ENCODE peak calls at places on chromosomes 4 and X, in five cellular contexts. F is A549, R is HepG2, M is K562, Z is H1. G is an unnamed sample.

GRCh38 chr4:81343046-81343445 is 128.0 kb upstream of the PRKG2 start:
- DNase-seq in F (no peak), M (no peak), Z (no peak), R (no peak), G (no peak)

GRCh38 chrX:74419861-74420193 is 1.5 kb upstream of the SLC16A2 start:
- DNase-seq in Z (no peak), M (no peak), R (no peak), F (no peak), G (no peak)

GRCh38 chr4:177016541-177017141 is 223.9 kb upstream of the VEGFC start:
- DNase-seq in F (no peak), Z (no peak), R (no peak), M (no peak), G (peak)

GRCh38 chrX:131763674-131764073 is 219.8 kb downstream of the OR13H1 start:
- DNase-seq in Z (no peak), R (no peak), M (no peak), F (peak), G (peak)

GRCh38 chrX:132092439-132093065 is 35.3 kb downstream of the FRMD7 start:
- DNase-seq in F (peak), Z (peak), R (peak), M (peak), G (peak)

GRCh38 chr4:25454491-25454890 is 77.4 kb downstream of the ANAPC4 start:
- DNase-seq in M (no peak), R (no peak), Z (no peak), F (no peak), G (no peak)

GRCh38 chr4:83639849-83640493 is 104.1 kb downstream of the GPAT3 start:
- DNase-seq in Z (no peak), M (peak), R (peak), F (peak), G (peak)

GRCh38 chr4:16588170-16588569 is 310.3 kb downstream of the LDB2 start:
- DNase-seq in Z (no peak), F (no peak), M (no peak), R (no peak), G (no peak)

GRCh38 chr4:185587444-185588161 is 52.3 kb upstream of the PDLIM3 start:
- DNase-seq in F (no peak), M (no peak), Z (no peak), R (no peak), G (peak)

GRCh38 chr4:651884-652642 is 22.0 kb downstream of the ATP5ME start:
- DNase-seq in R (no peak), Z (no peak), F (no peak), M (no peak), G (no peak)

GRCh38 chr4:20273793-20274192 is 22.1 kb downstream of the SLIT2 start:
- DNase-seq in F (no peak), R (no peak), M (no peak), Z (no peak), G (no peak)

GRCh38 chrX:102712216-102712966 is at the start of gene GPRASP2:
- DNase-seq in F (no peak), Z (no peak), M (peak), R (no peak), G (no peak)

GRCh38 chr4:25619601-25620000 is 36.0 kb upstream of the SLC34A2 start:
- DNase-seq in M (no peak), R (no peak), F (no peak), Z (no peak), G (no peak)

GRCh38 chr4:100870940-100871772 is 353.3 kb upstream of the EMCN start:
- DNase-seq in Z (no peak), M (no peak), R (no peak), F (no peak), G (no peak)

GRCh38 chr4:75912968-75913367 is 10.7 kb upstream of the PPEF2 start:
- DNase-seq in R (no peak), M (no peak), Z (no peak), F (no peak), G (no peak)

GRCh38 chr4:75919914-75920313 is 17.7 kb upstream of the PPEF2 start:
- DNase-seq in R (no peak), M (no peak), F (no peak), Z (no peak), G (peak)

GRCh38 chr4:75920327-75920726 is 18.1 kb upstream of the PPEF2 start:
- DNase-seq in R (no peak), F (no peak), M (no peak), Z (no peak), G (no peak)

GRCh38 chr4:75921910-75922309 is 18.9 kb downstream of the NAAA start:
- DNase-seq in M (no peak), R (no peak), F (no peak), Z (no peak), G (no peak)

GRCh38 chr4:75916091-75916661 is 13.9 kb upstream of the PPEF2 start:
- DNase-seq in F (peak), M (peak), R (peak), Z (no peak), G (peak)
- TF ChIP-seq MAFK in F (no peak), M (no peak), R (no peak), Z (no peak), G (no peak)

GRCh38 chrX:40108084-40108958 is 10.6 kb upstream of the BCOR start:
- DNase-seq in R (peak), Z (no peak), M (no peak), F (peak), G (no peak)
- TF ChIP-seq MAFK in R (no peak), Z (no peak), M (no peak), F (no peak), G (no peak)

GRCh38 chr4:2393353-2394270 is 24.8 kb downstream of the ZFYVE28 start:
- DNase-seq in F (no peak), R (peak), Z (no peak), M (peak), G (no peak)
- TF ChIP-seq MAFK in F (no peak), R (no peak), Z (no peak), M (no peak), G (no peak)

GRCh38 chrX:150459168-150459567 is 96.1 kb downstream of the MAMLD1 start:
- DNase-seq in R (no peak), M (no peak), Z (no peak), F (no peak), G (no peak)
- TF ChIP-seq MAFK in R (no peak), M (no peak), Z (no peak), F (no peak), G (no peak)

G was measured in IMR-90.